ENCODE peak calls at places on chromosomes 5 and 9, in four cellular contexts. One of them, this sample, is unnamed.
A peak's percentile ranks its signal among the peaks of the same experiment; 100 is the strongest.

GRCh38 chr9:28177142-28177541 is 603.9 kb upstream of the C9orf72 start:
- DNase-seq in anterior cingulate cortex: no peak
- DNase-seq in lung: no peak
- DNase-seq in cortex of kidney: no peak
- DNase-seq in this sample: no peak

GRCh38 chr5:116475232-116475828 is 99.3 kb downstream of the SEMA6A start:
- DNase-seq in cortex of kidney: no peak
- DNase-seq in anterior cingulate cortex: no peak
- DNase-seq in lung: no peak
- DNase-seq in this sample: no peak

GRCh38 chr5:54547711-54548250 is 30.2 kb downstream of the SNX18 start:
- DNase-seq in anterior cingulate cortex: no peak
- DNase-seq in cortex of kidney: no peak
- DNase-seq in lung: peak; percentile 34
- DNase-seq in this sample: peak; percentile 53

GRCh38 chr5:61603211-61603908 is 271.3 kb downstream of the ZSWIM6 start:
- DNase-seq in anterior cingulate cortex: peak; percentile 77
- DNase-seq in cortex of kidney: no peak
- DNase-seq in lung: no peak
- DNase-seq in this sample: no peak

GRCh38 chr9:97853844-97854695 is 1.0 kb downstream of the FOXE1 start:
- DNase-seq in anterior cingulate cortex: no peak
- DNase-seq in lung: no peak
- DNase-seq in cortex of kidney: no peak
- DNase-seq in this sample: no peak

GRCh38 chr5:64210866-64211265 is 45.2 kb downstream of the RNF180 start:
- DNase-seq in lung: no peak
- DNase-seq in cortex of kidney: no peak
- DNase-seq in anterior cingulate cortex: no peak
- DNase-seq in this sample: peak; percentile 59

GRCh38 chr5:172789687-172790495 is 18.9 kb upstream of the DUSP1 start:
- DNase-seq in lung: no peak
- DNase-seq in anterior cingulate cortex: peak; percentile 36
- DNase-seq in cortex of kidney: no peak
- DNase-seq in this sample: no peak

GRCh38 chr9:136091582-136092352 is 3.3 kb downstream of the NACC2 start:
- DNase-seq in lung: no peak
- DNase-seq in cortex of kidney: no peak
- DNase-seq in anterior cingulate cortex: no peak
- DNase-seq in this sample: no peak

GRCh38 chr5:137496919-137497318 is 2.2 kb downstream of the SPOCK1 start:
- DNase-seq in anterior cingulate cortex: no peak
- DNase-seq in lung: no peak
- DNase-seq in cortex of kidney: no peak
- DNase-seq in this sample: no peak

GRCh38 chr5:72878854-72879253 is 62.4 kb downstream of the TNPO1 start:
- DNase-seq in lung: no peak
- DNase-seq in cortex of kidney: no peak
- DNase-seq in anterior cingulate cortex: no peak
- DNase-seq in this sample: no peak

GRCh38 chr5:60595183-60595582 is 104.8 kb downstream of the DEPDC1B start:
- DNase-seq in anterior cingulate cortex: no peak
- DNase-seq in lung: no peak
- DNase-seq in cortex of kidney: no peak
- DNase-seq in this sample: no peak

GRCh38 chr9:122456123-122456522 is 21.6 kb downstream of the OR1J1 start:
- DNase-seq in lung: no peak
- DNase-seq in cortex of kidney: no peak
- DNase-seq in anterior cingulate cortex: no peak
- DNase-seq in this sample: no peak

GRCh38 chr5:150148408-150148927 is 7.2 kb downstream of the PDGFRB start:
- DNase-seq in cortex of kidney: no peak
- DNase-seq in anterior cingulate cortex: peak; percentile 24
- DNase-seq in lung: no peak
- DNase-seq in this sample: no peak

GRCh38 chr5:103808464-103809106 is 246.0 kb upstream of the NUDT12 start:
- DNase-seq in anterior cingulate cortex: peak; percentile 23
- DNase-seq in cortex of kidney: no peak
- DNase-seq in lung: no peak
- DNase-seq in this sample: no peak

GRCh38 chr5:176619569-176620332 is 9.8 kb upstream of the GPRIN1 start:
- DNase-seq in anterior cingulate cortex: no peak
- DNase-seq in lung: no peak
- DNase-seq in cortex of kidney: no peak
- DNase-seq in this sample: no peak

GRCh38 chr5:3201941-3202340 is 393.7 kb upstream of the IRX1 start:
- DNase-seq in anterior cingulate cortex: no peak
- DNase-seq in lung: no peak
- DNase-seq in cortex of kidney: no peak
- DNase-seq in this sample: no peak

GRCh38 chr9:138044485-138045383 is 167.2 kb downstream of the CACNA1B start:
- DNase-seq in anterior cingulate cortex: peak; percentile 85
- DNase-seq in cortex of kidney: no peak
- DNase-seq in lung: no peak
- DNase-seq in this sample: no peak

GRCh38 chr9:94533155-94533554 is 21.7 kb upstream of the PCAT7 start:
- DNase-seq in lung: no peak
- DNase-seq in anterior cingulate cortex: no peak
- DNase-seq in cortex of kidney: no peak
- DNase-seq in this sample: no peak